ENCODE peak calls at places on chromosomes 6 and 20, in nine cellular contexts. G, N, M, W, J, B, O, R and X are unnamed samples.

GRCh38 chr6:127342296-127342945 is 988 bp downstream of the ECHDC1 start:
- DNase-seq in J (peak), W (no peak), G (no peak), B (peak), O (peak), R (no peak), N (peak), M (peak), X (peak)

GRCh38 chr6:37489697-37490336 is 9.9 kb downstream of the CCDC167 start:
- DNase-seq in G (peak), B (peak), R (no peak), O (no peak), W (no peak), J (peak), M (no peak), N (no peak), X (no peak)

GRCh38 chr20:48679603-48680002 is 148.2 kb downstream of the PREX1 start:
- DNase-seq in W (no peak), N (no peak), G (no peak), M (no peak), J (no peak), R (no peak), B (peak), O (no peak), X (no peak)

GRCh38 chr6:62429781-62430180 is 143.8 kb upstream of the KHDRBS2 start:
- DNase-seq in O (no peak), N (no peak), M (no peak), B (no peak), W (no peak), G (no peak), R (no peak), J (no peak), X (no peak)

GRCh38 chr6:47701374-47701773 is 3.0 kb downstream of the ADGRF4 start:
- DNase-seq in J (no peak), M (no peak), N (peak), G (no peak), R (no peak), W (no peak), B (no peak), O (no peak), X (no peak)

GRCh38 chr6:10736721-10737120 is 10.9 kb upstream of the TMEM14B start:
- DNase-seq in W (no peak), B (no peak), M (no peak), N (no peak), G (no peak), R (no peak), J (no peak), O (no peak), X (no peak)

GRCh38 chr6:125508793-125509192 is 207.0 kb upstream of the HDDC2 start:
- DNase-seq in W (no peak), N (no peak), J (no peak), O (no peak), M (no peak), G (no peak), B (no peak), R (no peak), X (no peak)

GRCh38 chr6:56401477-56402070 is 154.2 kb upstream of the COL21A1 start:
- DNase-seq in N (no peak), B (no peak), W (no peak), R (no peak), M (no peak), G (no peak), O (no peak), J (no peak), X (no peak)

GRCh38 chr6:142942805-142943227 is 2.2 kb downstream of the HIVEP2 start:
- DNase-seq in R (no peak), N (peak), B (peak), W (no peak), J (no peak), G (no peak), M (peak), O (peak), X (peak)

GRCh38 chr6:151609146-151609962 is 115.5 kb downstream of the CCDC170 start:
- DNase-seq in O (peak), B (no peak), J (no peak), M (no peak), G (peak), W (no peak), R (no peak), N (no peak), X (peak)

GRCh38 chr6:122033564-122034181 is 365.8 kb upstream of the HSF2 start:
- DNase-seq in W (peak), N (peak), M (peak), G (no peak), R (no peak), B (peak), J (no peak), O (peak), X (peak)

GRCh38 chr6:56521454-56521853 is 121.2 kb downstream of the DST start:
- DNase-seq in G (no peak), N (peak), R (no peak), J (no peak), O (no peak), W (no peak), B (no peak), M (no peak), X (no peak)

GRCh38 chr6:142943746-142944125 is 1.2 kb downstream of the HIVEP2 start:
- DNase-seq in G (peak), M (peak), O (peak), J (no peak), W (no peak), R (no peak), B (peak), N (peak), X (peak)

GRCh38 chr6:37807656-37808055 is 11.9 kb upstream of the ZFAND3 start:
- DNase-seq in N (peak), J (peak), M (no peak), O (no peak), G (peak), W (no peak), R (no peak), B (no peak), X (no peak)

GRCh38 chr6:2158596-2159271 is 86.7 kb downstream of the GMDS start:
- DNase-seq in W (no peak), J (no peak), N (peak), M (peak), R (no peak), O (peak), G (no peak), B (peak), X (peak)

GRCh38 chr20:47196091-47197081 is 160.1 kb downstream of the ZMYND8 start:
- DNase-seq in M (peak), N (peak), B (peak), W (peak), G (peak), J (peak), R (peak), O (peak), X (peak)

GRCh38 chr6:89209457-89209856 is 7.7 kb downstream of the GABRR1 start:
- DNase-seq in M (no peak), O (no peak), W (no peak), G (no peak), N (no peak), R (no peak), B (no peak), J (no peak), X (no peak)

GRCh38 chr6:49025273-49026240 is 437.5 kb downstream of the MMUT start:
- DNase-seq in G (no peak), J (no peak), N (peak), M (no peak), R (no peak), O (no peak), W (no peak), B (no peak), X (no peak)

GRCh38 chr20:51153867-51154707 is 131.2 kb upstream of the KCNG1 start:
- DNase-seq in G (no peak), N (no peak), O (no peak), M (no peak), W (no peak), J (no peak), R (no peak), B (no peak), X (no peak)

GRCh38 chr6:133248241-133249001 is 7.3 kb downstream of the EYA4 start:
- DNase-seq in G (no peak), N (peak), O (peak), W (no peak), J (no peak), B (no peak), R (no peak), M (peak), X (no peak)

GRCh38 chr20:61959301-61959700 is 106.4 kb downstream of the TAF4 start:
- DNase-seq in W (no peak), M (no peak), N (no peak), B (peak), G (peak), O (no peak), J (no peak), R (no peak), X (peak)

GRCh38 chr20:54662064-54662463 is 186.7 kb downstream of the DOK5 start:
- DNase-seq in W (no peak), R (no peak), B (no peak), J (no peak), O (no peak), G (no peak), N (no peak), M (no peak), X (no peak)

GRCh38 chr20:25867776-25868649 is 171.4 kb upstream of the ZNF337 start:
- DNase-seq in O (peak), M (peak), R (peak), J (peak), B (no peak), N (peak), G (peak), W (peak), X (peak)

GRCh38 chr6:169211881-169212280 is 41.8 kb downstream of the THBS2 start:
- DNase-seq in G (no peak), J (no peak), W (no peak), N (no peak), B (no peak), M (no peak), O (no peak), R (no peak), X (no peak)
- TF ChIP-seq CTCF in G (no peak), J (no peak), W (no peak), N (no peak), B (no peak), M (no peak), O (no peak), R (no peak), X (no peak)

DNA sequence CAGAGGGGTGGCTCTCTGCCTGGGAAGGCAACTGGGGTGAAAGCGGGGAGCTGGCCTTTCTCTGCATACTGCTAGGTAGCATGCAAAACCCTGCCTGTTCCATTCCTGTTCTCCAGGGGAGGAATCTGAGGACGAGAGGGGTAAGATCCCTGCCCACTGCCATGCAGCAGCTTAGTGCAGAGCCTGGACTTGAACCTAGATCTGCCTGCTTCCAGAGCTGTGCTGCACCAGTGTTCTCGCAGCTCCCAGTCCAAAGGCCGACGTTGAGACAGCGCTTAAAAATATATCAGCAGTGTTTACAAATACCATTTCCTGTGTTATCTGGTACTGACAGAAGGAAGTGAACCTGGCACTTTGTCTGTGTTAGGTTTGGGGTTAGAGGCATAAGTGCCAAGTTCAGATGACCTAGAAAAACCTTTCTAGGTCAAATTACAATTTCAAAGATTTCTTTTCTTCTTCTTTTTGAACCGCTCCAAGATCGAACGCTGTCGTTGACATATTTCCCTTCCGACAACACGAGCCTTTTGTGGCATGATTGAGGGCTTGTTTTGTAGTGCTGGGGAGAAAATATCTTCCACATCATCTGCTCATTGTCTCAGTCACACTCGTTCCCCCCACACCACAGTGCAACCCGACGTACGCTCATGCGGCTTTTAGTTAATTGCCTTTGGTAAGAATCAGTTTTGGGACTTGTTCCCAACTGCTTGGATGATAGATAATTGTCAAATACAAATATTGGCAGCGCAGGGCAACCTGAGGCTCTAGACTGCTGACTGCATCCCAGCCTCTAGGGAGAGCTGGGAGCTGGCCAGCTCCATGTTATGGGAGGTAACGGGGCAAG is 44.6 kb downstream of the TOX2 start:
- DNase-seq in N (no peak), J (peak), B (peak), R (no peak), W (peak), O (peak), G (no peak), M (peak), X (peak)
- H3K4me3 ChIP-seq in N (no peak), J (no peak), B (no peak), R (no peak), W (no peak), O (no peak), G (no peak), M (no peak), X (no peak)

GRCh38 chr20:16778159-16778558 is 30.0 kb downstream of the OTOR start:
- DNase-seq in O (no peak), N (no peak), J (no peak), G (no peak), W (no peak), B (no peak), M (no peak), R (no peak), X (no peak)

GRCh38 chr20:16775961-16776360 is 27.8 kb downstream of the OTOR start:
- DNase-seq in O (no peak), R (no peak), N (no peak), M (no peak), J (no peak), G (no peak), W (no peak), B (no peak), X (no peak)

GRCh38 chr20:16785221-16785620 is 37.1 kb downstream of the OTOR start:
- DNase-seq in N (no peak), R (no peak), W (peak), J (no peak), B (no peak), M (peak), G (no peak), O (peak), X (peak)

GRCh38 chr20:16781496-16781895 is 33.3 kb downstream of the OTOR start:
- DNase-seq in R (no peak), O (no peak), N (no peak), B (no peak), M (no peak), J (no peak), W (no peak), G (no peak), X (no peak)
- TF ChIP-seq CTCF in R (no peak), O (no peak), N (no peak), B (no peak), M (no peak), J (no peak), W (no peak), G (no peak), X (no peak)

DNA sequence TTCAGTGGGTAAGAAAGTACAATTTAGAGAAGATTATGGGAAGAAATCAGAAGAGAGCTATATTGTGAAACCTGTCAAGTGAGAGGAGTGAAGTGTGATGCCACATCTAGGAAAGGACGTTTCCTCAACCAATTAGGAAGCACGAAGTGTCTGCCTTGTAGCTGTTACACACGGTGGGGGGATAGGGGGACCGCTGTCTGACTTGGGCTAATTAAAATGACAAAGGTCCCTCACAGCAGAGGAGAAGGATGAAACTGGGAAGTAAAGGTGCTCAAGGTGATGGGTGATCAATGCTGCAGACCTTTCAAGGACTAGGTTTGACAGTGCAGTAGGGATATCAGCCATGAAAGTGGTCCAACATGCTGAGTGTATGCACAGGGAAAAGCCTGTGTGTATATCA is 181.1 kb upstream of the PRSS16 start:
- DNase-seq in M (no peak), R (no peak), G (no peak), B (no peak), N (no peak), O (no peak), J (no peak), W (no peak), X (no peak)
- H3K4me3 ChIP-seq in M (no peak), R (no peak), G (no peak), B (no peak), N (no peak), O (no peak), J (no peak), W (no peak), X (no peak)

DNA sequence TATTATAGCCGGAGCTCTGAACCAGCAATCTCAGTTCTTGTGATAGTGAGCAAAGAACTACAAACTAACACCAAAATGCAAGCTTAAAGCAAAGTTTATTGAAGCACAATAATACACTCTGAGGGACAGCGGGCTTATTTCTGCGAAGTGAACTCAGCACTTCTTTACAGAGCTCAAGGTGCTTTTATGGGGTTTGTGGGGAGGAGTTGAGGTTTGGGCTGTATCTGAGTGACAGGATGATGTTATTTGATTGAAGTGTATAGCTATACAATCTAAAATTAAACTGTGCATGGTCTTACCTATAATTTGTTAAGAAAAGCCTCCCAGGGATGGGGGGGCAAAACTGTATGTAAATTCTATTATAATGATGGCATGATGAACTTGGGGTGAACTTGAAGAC is 1.0 kb upstream of the HFE start:
- DNase-seq in N (no peak), W (no peak), J (no peak), O (no peak), R (no peak), G (no peak), B (no peak), M (no peak), X (no peak)
- TF ChIP-seq CTCF in N (no peak), W (no peak), J (no peak), O (no peak), R (no peak), G (no peak), B (no peak), M (no peak), X (no peak)

GRCh38 chr6:32126880-32127279 is 1.2 kb downstream of the ATF6B start:
- DNase-seq in B (no peak), W (no peak), G (no peak), O (no peak), M (no peak), R (no peak), N (no peak), J (no peak), X (no peak)

GRCh38 chr6:32127409-32127716 is 683 bp downstream of the ATF6B start:
- DNase-seq in J (no peak), W (no peak), M (no peak), N (no peak), O (no peak), G (no peak), R (no peak), B (no peak), X (no peak)

GRCh38 chr6:32127717-32128592 is at the start of gene ATF6B:
- DNase-seq in M (peak), B (peak), N (peak), R (peak), W (peak), G (peak), J (peak), O (peak), X (peak)

GRCh38 chr6:32129297-32130088 is 595 bp downstream of the FKBPL start:
- DNase-seq in W (peak), B (no peak), O (no peak), G (no peak), J (no peak), R (no peak), N (no peak), M (no peak), X (no peak)

GRCh38 chr6:32128751-32129296 is 778 bp upstream of the ATF6B start:
- DNase-seq in O (no peak), J (no peak), R (no peak), W (no peak), N (no peak), B (no peak), M (no peak), G (no peak), X (no peak)
- H3K4me3 ChIP-seq in O (peak), J (peak), R (peak), W (peak), N (no peak), B (peak), M (peak), G (peak), X (peak)

DNA sequence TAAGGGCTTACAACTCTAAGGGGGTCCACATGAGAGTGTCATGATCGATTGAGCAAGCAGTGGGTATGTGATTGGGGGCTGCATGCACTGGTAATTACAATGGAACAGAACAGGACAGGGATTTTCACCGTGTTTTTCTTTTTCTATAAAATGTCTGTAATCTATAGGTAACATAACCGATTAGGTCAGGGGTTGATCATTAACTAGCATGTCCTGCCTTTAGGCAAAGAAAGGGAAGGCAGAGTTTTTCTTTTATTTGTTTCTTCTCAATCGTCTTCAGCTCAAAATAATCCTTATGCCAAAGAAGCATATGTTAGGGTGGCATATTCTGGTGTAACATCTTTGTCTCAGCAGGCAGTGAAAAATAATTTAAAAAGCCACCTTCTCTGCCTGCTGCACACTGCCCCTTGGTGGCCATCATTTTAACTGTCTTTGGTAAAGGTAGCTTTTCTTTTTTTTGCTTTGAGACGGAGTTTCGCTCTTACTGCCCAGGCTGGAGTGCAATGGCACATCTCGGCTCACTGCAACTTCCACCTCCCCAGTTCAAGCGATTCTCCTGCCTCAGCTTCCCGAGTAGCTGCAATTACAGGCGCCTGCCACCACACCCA is 9.7 kb upstream of the CEP43 start:
- DNase-seq in O (peak), W (peak), J (no peak), B (peak), R (no peak), M (peak), G (no peak), N (peak), X (peak)
- TF ChIP-seq CTCF in O (peak), W (peak), J (peak), B (peak), R (peak), M (peak), G (peak), N (peak), X (peak)

GRCh38 chr6:11744101-11744500 is 34.5 kb downstream of the ADTRP start:
- DNase-seq in M (no peak), J (no peak), W (no peak), N (no peak), G (no peak), R (no peak), B (no peak), O (no peak), X (no peak)
- H3K4me3 ChIP-seq in M (no peak), J (no peak), W (no peak), N (no peak), G (no peak), R (no peak), B (no peak), O (no peak), X (no peak)

GRCh38 chr6:83413068-83413467 is 17.8 kb downstream of the ME1 start:
- DNase-seq in N (no peak), R (no peak), B (no peak), G (no peak), W (no peak), M (no peak), O (no peak), J (no peak), X (no peak)

GRCh38 chr6:83417880-83418663 is 12.8 kb downstream of the ME1 start:
- DNase-seq in G (no peak), O (peak), J (no peak), N (peak), B (peak), W (peak), M (peak), R (no peak), X (peak)
- TF ChIP-seq CTCF in G (peak), O (peak), J (peak), N (peak), B (peak), W (peak), M (peak), R (peak), X (peak)

GRCh38 chr6:154516276-154516675 is 5.8 kb upstream of the CNKSR3 start:
- DNase-seq in W (no peak), M (no peak), R (no peak), O (no peak), G (no peak), J (no peak), N (no peak), B (no peak), X (no peak)
- H3K4me3 ChIP-seq in W (no peak), M (no peak), R (no peak), O (peak), G (peak), J (no peak), N (no peak), B (no peak), X (peak)